ENCODE peak calls at places on chromosomes 13 and 19, in eight cellular contexts. U is cardiac muscle cell, P is endodermal cell, T is uterus, N is heart left ventricle, G is heart right ventricle, I is left lung, F is upper lobe of right lung. M is an unnamed sample.

GRCh38 chr19:50817941-50818858 is 5.4 kb downstream of the KLK1 start:
- DNase-seq in U (peak; percentile 26), P (peak; percentile 98), T (no peak), N (peak; percentile 69), G (peak; percentile 19), I (peak; percentile 83), F (peak; percentile 73), M (no peak)

GRCh38 chr13:42524487-42525034 is 49.4 kb upstream of the TNFSF11 start:
- DNase-seq in U (no peak), P (no peak), T (no peak), N (no peak), G (no peak), I (no peak), F (no peak), M (no peak)

GRCh38 chr13:85806553-85807175 is 7.4 kb upstream of the SLITRK6 start:
- DNase-seq in U (peak; percentile 75), P (no peak), T (no peak), N (no peak), G (no peak), I (no peak), F (no peak), M (no peak)

GRCh38 chr19:54299126-54299498 is 13.9 kb downstream of the LILRA5 start:
- DNase-seq in U (no peak), P (no peak), T (no peak), N (no peak), G (no peak), I (no peak), F (no peak), M (no peak)

GRCh38 chr19:55546822-55547614 is 1.7 kb upstream of the SBK3 start:
- DNase-seq in U (peak; percentile 92), P (no peak), T (peak; percentile 65), N (peak; percentile 89), G (peak; percentile 91), I (peak; percentile 87), F (peak; percentile 91), M (peak; percentile 41)

GRCh38 chr13:32857077-32857476 is 159.1 kb upstream of the KL start:
- DNase-seq in U (no peak), P (peak; percentile 5), T (no peak), N (no peak), G (no peak), I (no peak), F (no peak), M (no peak)

GRCh38 chr19:18433039-18433691 is 4.8 kb downstream of the ISYNA1 start:
- DNase-seq in U (peak; percentile 62), P (peak; percentile 81), T (peak; percentile 53), N (no peak), G (no peak), I (no peak), F (no peak), M (peak; percentile 53)

GRCh38 chr13:97261254-97262015 is 39.3 kb downstream of the MBNL2 start:
- DNase-seq in U (no peak), P (no peak), T (no peak), N (no peak), G (no peak), I (no peak), F (no peak), M (no peak)

GRCh38 chr13:27309967-27310598 is 39.5 kb downstream of the RASL11A start:
- DNase-seq in U (no peak), P (no peak), T (no peak), N (no peak), G (no peak), I (no peak), F (no peak), M (no peak)

GRCh38 chr19:16569609-16570320 is 2.5 kb downstream of the SLC35E1 start:
- DNase-seq in U (no peak), P (no peak), T (no peak), N (no peak), G (no peak), I (peak; percentile 70), F (peak; percentile 80), M (no peak)

GRCh38 chr19:50280074-50280473 is 49.1 kb downstream of the KCNC3 start:
- DNase-seq in U (no peak), P (no peak), T (no peak), N (no peak), G (no peak), I (no peak), F (no peak), M (no peak)

GRCh38 chr19:16889429-16889882 is 657 bp downstream of the F2RL3 start:
- DNase-seq in U (no peak), P (no peak), T (no peak), N (peak; percentile 81), G (peak; percentile 52), I (no peak), F (no peak), M (no peak)

GRCh38 chr13:108961542-108962125 is 332.2 kb downstream of the MYO16 start:
- DNase-seq in U (peak; percentile 71), P (no peak), T (no peak), N (no peak), G (no peak), I (no peak), F (no peak), M (no peak)

GRCh38 chr19:16654151-16654550 is 5.8 kb downstream of the SMIM7 start:
- DNase-seq in U (peak; percentile 6), P (peak; percentile 64), T (no peak), N (no peak), G (no peak), I (no peak), F (no peak), M (no peak)

GRCh38 chr13:97259787-97260641 is 37.9 kb downstream of the MBNL2 start:
- DNase-seq in U (peak; percentile 85), P (no peak), T (no peak), N (no peak), G (no peak), I (no peak), F (no peak), M (no peak)

GRCh38 chr19:16594681-16595091 is 22.5 kb upstream of the SLC35E1 start:
- DNase-seq in U (no peak), P (no peak), T (no peak), N (no peak), G (no peak), I (no peak), F (no peak), M (no peak)

GRCh38 chr13:33138441-33138840 is 122.2 kb downstream of the KL start:
- DNase-seq in U (no peak), P (no peak), T (no peak), N (peak; percentile 51), G (no peak), I (no peak), F (no peak), M (no peak)

DNA sequence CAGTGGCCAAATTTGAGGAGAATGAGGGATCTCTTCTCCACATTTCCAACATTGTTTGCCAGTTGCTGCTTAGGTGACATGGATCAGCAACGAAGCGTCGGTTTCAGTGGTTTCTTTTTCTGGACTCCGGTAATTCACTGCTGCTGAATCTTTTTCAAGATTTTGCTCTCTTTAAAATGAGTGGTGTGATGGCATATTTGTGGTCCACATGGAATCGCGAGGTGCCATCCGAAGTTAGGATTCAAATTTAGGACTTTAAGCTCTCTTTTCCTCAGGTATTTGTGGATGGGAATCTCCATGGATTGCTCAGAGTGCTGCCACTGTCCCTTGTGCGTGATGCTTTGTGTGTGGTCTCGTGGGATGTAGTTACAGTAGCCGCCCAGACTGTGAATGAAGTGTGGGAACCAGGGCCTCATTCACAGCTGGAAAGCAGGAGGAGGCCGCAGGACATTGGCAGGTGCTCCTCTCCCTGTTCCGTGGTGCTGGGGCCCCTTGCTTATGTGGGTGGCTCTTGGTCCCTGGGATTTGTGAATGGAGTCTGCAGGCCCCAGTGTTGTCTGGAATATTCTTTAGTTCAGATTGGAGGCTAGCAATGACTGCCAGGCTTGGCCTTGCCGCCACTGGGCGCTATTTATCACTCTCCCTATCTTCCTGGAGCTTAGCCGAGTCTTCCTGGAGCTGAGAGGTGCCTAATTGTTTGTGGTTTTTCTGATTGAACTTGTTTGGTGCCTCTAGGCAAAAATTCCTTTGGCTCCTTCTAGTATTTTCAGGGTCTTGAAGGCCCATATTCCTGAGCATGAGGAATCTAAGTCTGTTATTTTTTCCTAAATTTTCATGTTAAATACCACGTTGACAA is 1.5 kb downstream of the ILF3 start:
- DNase-seq in U (peak; percentile 27), P (peak; percentile 70), T (no peak), N (no peak), G (no peak), I (no peak), F (no peak), M (peak; percentile 29)
- TF ChIP-seq CTCF in U (no peak), P (peak; percentile 37), T (no peak), N (no peak), G (no peak), I (no peak), F (no peak), M (peak; percentile 3)

GRCh38 chr13:99432637-99433542 is 68.4 kb upstream of the TM9SF2 start:
- DNase-seq in U (peak; percentile 60), P (peak; percentile 92), T (peak; percentile 28), N (peak; percentile 89), G (peak; percentile 53), I (peak; percentile 90), F (peak; percentile 76), M (peak; percentile 15)
- H3K4me3 ChIP-seq in U (no peak overlapping the region), P (peak overlapping the region; percentile 10), T (no peak overlapping the region), N (no peak overlapping the region), G (peak overlapping the region; percentile 10), I (peak overlapping the region; percentile 1), F (peak overlapping the region; percentile 12), M (no peak overlapping the region)

GRCh38 chr19:5903054-5903501 is 512 bp downstream of the NDUFA11 start:
- DNase-seq in U (peak; percentile 65), P (no peak), T (no peak), N (no peak), G (no peak), I (no peak), F (no peak), M (no peak)

GRCh38 chr19:5907216-5907615 is 2.5 kb downstream of the VMAC start:
- DNase-seq in U (no peak), P (no peak), T (no peak), N (no peak), G (no peak), I (no peak), F (no peak), M (peak; percentile 37)

GRCh38 chr19:5903502-5904301 is at the start of gene NDUFA11:
- DNase-seq in U (peak; percentile 98), P (peak; percentile 99), T (peak; percentile 100), N (peak; percentile 99), G (peak; percentile 100), I (peak; percentile 98), F (peak; percentile 99), M (peak; percentile 97)

GRCh38 chr19:5905072-5905778 is 553 bp downstream of the VMAC start:
- DNase-seq in U (no peak), P (no peak), T (no peak), N (no peak), G (no peak), I (no peak), F (no peak), M (no peak)

GRCh38 chr19:5904302-5905071 is at the start of gene VMAC:
- DNase-seq in U (peak; percentile 100), P (peak; percentile 100), T (peak; percentile 100), N (peak; percentile 100), G (peak; percentile 100), I (peak; percentile 99), F (peak; percentile 100), M (peak; percentile 100)
- H3K27ac ChIP-seq in U (peak within 1 kb of the TSS; percentile 93), P (peak within 1 kb of the TSS; percentile 93), T (peak within 1 kb of the TSS; percentile 91), N (peak within 1 kb of the TSS; percentile 91), G (peak within 1 kb of the TSS; percentile 81), I (peak within 1 kb of the TSS; percentile 92), F (peak within 1 kb of the TSS; percentile 90), M (peak within 1 kb of the TSS; percentile 92)

GRCh38 chr13:21670006-21670882 is 629 bp upstream of the FGF9 start:
- DNase-seq in U (peak; percentile 46), P (peak; percentile 83), T (peak; percentile 45), N (peak; percentile 84), G (peak; percentile 35), I (peak; percentile 89), F (peak; percentile 78), M (peak; percentile 40)
- TF ChIP-seq CTCF in U (peak; percentile 21), P (no peak), T (peak; percentile 31), N (peak; percentile 26), G (peak; percentile 29), I (no peak), F (peak; percentile 10), M (peak; percentile 12)

M was measured in WERI-Rb-1.